ENCODE peak calls at places on chromosomes 12 and 14, in five cellular contexts. Z, X, U, G and J are unnamed samples.

GRCh38 chr12:122965851-122966742 is at the start of gene ABCB9:
- DNase-seq in Z (peak), X (peak), U (peak), G (peak), J (peak)

GRCh38 chr14:33567003-33567735 is 383.7 kb downstream of the EGLN3 start:
- DNase-seq in Z (no peak), X (no peak), U (no peak), G (no peak), J (no peak)

GRCh38 chr12:131102991-131103609 is 149.4 kb downstream of the ADGRD1 start:
- DNase-seq in Z (no peak), X (peak), U (peak), G (peak), J (no peak)

GRCh38 chr12:109900752-109901580 is 892 bp downstream of the TCHP start:
- DNase-seq in Z (peak), X (peak), U (no peak), G (no peak), J (no peak)

GRCh38 chr14:32908487-32909084 is 30.1 kb upstream of the NPAS3 start:
- DNase-seq in Z (no peak), X (no peak), U (no peak), G (no peak), J (no peak)

GRCh38 chr12:75487310-75487709 is 6.8 kb downstream of the GLIPR1 start:
- DNase-seq in Z (no peak), X (no peak), U (no peak), G (no peak), J (no peak)

GRCh38 chr14:99728231-99728920 is 44.3 kb downstream of the CYP46A1 start:
- DNase-seq in Z (no peak), X (no peak), U (no peak), G (peak), J (no peak)

GRCh38 chr14:29037428-29037827 is 270.8 kb downstream of the FOXG1 start:
- DNase-seq in Z (peak), X (no peak), U (no peak), G (no peak), J (peak)

GRCh38 chr12:16187684-16188083 is 89.8 kb downstream of the SLC15A5 start:
- DNase-seq in Z (no peak), X (no peak), U (no peak), G (no peak), J (no peak)

GRCh38 chr12:112447106-112447505 is 28.4 kb downstream of the PTPN11 start:
- DNase-seq in Z (no peak), X (no peak), U (no peak), G (no peak), J (no peak)

GRCh38 chr12:68759852-68760251 is 13.9 kb downstream of the SLC35E3 start:
- DNase-seq in Z (no peak), X (no peak), U (no peak), G (no peak), J (no peak)

GRCh38 chr12:42696424-42697149 is 107.0 kb upstream of the PRICKLE1 start:
- DNase-seq in Z (peak), X (no peak), U (peak), G (peak), J (no peak)

GRCh38 chr14:55329999-55330710 is 58.9 kb downstream of the FBXO34 start:
- DNase-seq in Z (no peak), X (no peak), U (no peak), G (no peak), J (peak)

GRCh38 chr12:124588689-124589318 is 21.4 kb upstream of the NCOR2 start:
- DNase-seq in Z (peak), X (no peak), U (peak), G (no peak), J (peak)

GRCh38 chr14:65453807-65454480 is 41.4 kb downstream of the FUT8 start:
- DNase-seq in Z (peak), X (no peak), U (no peak), G (no peak), J (no peak)

GRCh38 chr14:104986487-104987164 is 1.0 kb downstream of the CLBA1 start:
- DNase-seq in Z (no peak), X (no peak), U (no peak), G (no peak), J (no peak)

GRCh38 chr12:116693259-116694227 is 44.3 kb downstream of the SPRING1 start:
- DNase-seq in Z (no peak), X (no peak), U (no peak), G (peak), J (peak)

GRCh38 chr14:29454026-29454693 is 473.5 kb downstream of the PRKD1 start:
- DNase-seq in Z (no peak), X (no peak), U (no peak), G (no peak), J (no peak)

GRCh38 chr14:73746540-73747385 is 32.6 kb upstream of the PNMA1 start:
- DNase-seq in Z (no peak), X (no peak), U (no peak), G (no peak), J (no peak)

GRCh38 chr12:71392521-71393145 is 47.0 kb upstream of the LGR5 start:
- DNase-seq in Z (peak), X (peak), U (no peak), G (no peak), J (peak)

DNA sequence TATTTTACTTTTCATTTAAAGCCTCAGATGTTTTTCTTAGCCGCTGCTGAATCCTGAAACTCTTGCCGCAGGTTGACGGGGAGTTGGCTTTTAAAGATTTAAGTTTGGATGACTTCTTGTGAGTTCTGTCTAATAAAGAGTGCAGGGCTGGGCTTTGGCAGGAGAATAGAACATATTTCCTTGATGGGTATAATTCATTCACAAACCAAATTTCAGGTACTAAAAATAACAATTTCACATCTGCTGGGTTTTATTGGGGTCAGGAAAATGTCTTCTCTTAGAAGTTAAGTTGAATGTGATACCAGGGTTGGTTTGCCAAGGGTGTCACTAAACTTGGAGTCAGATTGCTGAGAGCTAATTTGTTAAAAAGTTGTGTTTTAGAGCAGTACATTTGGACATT is 9.7 kb downstream of the SP1 start:
- DNase-seq in Z (no peak), X (no peak), U (no peak), G (no peak), J (no peak)
- H3K4me3 ChIP-seq in Z (no peak), X (no peak), U (peak), G (no peak), J (no peak)

GRCh38 chr14:68682166-68683103 is 110.4 kb downstream of the ZFP36L1 start:
- DNase-seq in Z (peak), X (peak), U (no peak), G (no peak), J (peak)

GRCh38 chr14:68680541-68681051 is 112.3 kb downstream of the ZFP36L1 start:
- DNase-seq in Z (peak), X (no peak), U (no peak), G (no peak), J (peak)

GRCh38 chr14:68679746-68680467 is 113.0 kb downstream of the ZFP36L1 start:
- DNase-seq in Z (no peak), X (no peak), U (no peak), G (no peak), J (no peak)

GRCh38 chr14:68679301-68679700 is 113.6 kb downstream of the ZFP36L1 start:
- DNase-seq in Z (no peak), X (no peak), U (no peak), G (no peak), J (no peak)

DNA sequence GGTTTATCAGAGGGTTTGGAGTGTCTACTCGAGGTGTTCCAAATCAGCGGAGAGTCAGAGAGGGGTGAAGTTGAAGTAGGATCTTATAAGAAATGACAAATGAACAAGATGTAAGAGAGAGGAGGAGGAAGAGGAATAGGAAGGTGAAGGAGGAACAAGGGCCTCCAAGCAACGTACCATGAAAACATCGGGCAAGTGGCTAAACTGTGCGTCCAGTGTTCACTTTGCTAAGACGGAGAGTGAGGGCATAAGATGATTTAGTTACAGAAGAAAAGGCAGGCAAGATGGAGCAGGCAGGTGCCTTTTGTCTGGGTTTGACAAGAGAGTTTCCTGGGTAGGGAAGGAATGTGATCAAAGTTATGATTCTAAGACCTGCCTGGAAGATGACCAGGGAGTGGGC is 111.6 kb downstream of the ZFP36L1 start:
- DNase-seq in Z (no peak), X (no peak), U (no peak), G (no peak), J (no peak)
- H3K4me3 ChIP-seq in Z (no peak), X (no peak), U (no peak), G (no peak), J (no peak)

GRCh38 chr12:76908303-76909017 is 29.6 kb upstream of the CSRP2 start:
- DNase-seq in Z (no peak), X (no peak), U (no peak), G (no peak), J (no peak)
- H3K4me3 ChIP-seq in Z (no peak), X (no peak), U (no peak), G (no peak), J (no peak)

GRCh38 chr12:6567824-6568617 is at the start of gene NOP2:
- DNase-seq in Z (peak), X (peak), U (peak), G (peak), J (peak)

GRCh38 chr12:6570264-6570887 is 2.3 kb upstream of the NOP2 start:
- DNase-seq in Z (peak), X (peak), U (no peak), G (peak), J (peak)

GRCh38 chr12:6569786-6570185 is 1.7 kb upstream of the NOP2 start:
- DNase-seq in Z (no peak), X (no peak), U (no peak), G (no peak), J (no peak)

GRCh38 chr12:6567112-6567680 is 895 bp downstream of the NOP2 start:
- DNase-seq in Z (peak), X (no peak), U (no peak), G (no peak), J (no peak)

GRCh38 chr12:6569312-6569711 is 1.2 kb upstream of the NOP2 start:
- DNase-seq in Z (no peak), X (no peak), U (no peak), G (no peak), J (no peak)
- H3K4me3 ChIP-seq in Z (no peak), X (no peak), U (no peak), G (peak), J (no peak)